ENCODE peak calls at places on chromosomes 7 and 10, in seven cellular contexts. K, R, S, X, T, H and E are unnamed samples.

GRCh38 chr10:131996508-131997365 is 15.0 kb upstream of the BNIP3 start:
- DNase-seq in K (no peak), R (no peak), S (no peak), X (no peak), T (no peak), H (no peak), E (no peak)

GRCh38 chr7:117750612-117751563 is 122.4 kb downstream of the CTTNBP2 start:
- DNase-seq in K (no peak), R (peak; percentile 31), S (peak; percentile 5), X (no peak), T (peak; percentile 37), H (no peak), E (no peak)

GRCh38 chr7:113085781-113086390 is 741 bp downstream of the GPR85 start:
- DNase-seq in K (no peak), R (peak; percentile 38), S (no peak), X (no peak), T (peak; percentile 41), H (no peak), E (no peak)

GRCh38 chr10:34740321-34740720 is 74.8 kb downstream of the PARD3 start:
- DNase-seq in K (no peak), R (no peak), S (no peak), X (no peak), T (no peak), H (no peak), E (no peak)

GRCh38 chr10:43230909-43231522 is 35.8 kb downstream of the RASGEF1A start:
- DNase-seq in K (no peak), R (no peak), S (no peak), X (peak; percentile 34), T (no peak), H (no peak), E (no peak)

GRCh38 chr7:129401968-129402860 is 32.0 kb upstream of the STRIP2 start:
- DNase-seq in K (no peak), R (no peak), S (no peak), X (no peak), T (peak; percentile 70), H (peak; percentile 43), E (peak; percentile 40)

GRCh38 chr10:52814506-52814905 is 41.9 kb upstream of the MBL2 start:
- DNase-seq in K (no peak), R (no peak), S (no peak), X (no peak), T (no peak), H (no peak), E (no peak)

GRCh38 chr7:20403356-20403755 is 72.7 kb downstream of the ITGB8 start:
- DNase-seq in K (no peak), R (no peak), S (no peak), X (no peak), T (no peak), H (no peak), E (no peak)

GRCh38 chr10:66925896-66926719 is at the start of gene LRRTM3:
- DNase-seq in K (peak; percentile 77), R (peak; percentile 64), S (peak; percentile 56), X (peak; percentile 55), T (peak; percentile 37), H (peak; percentile 20), E (peak; percentile 90)

GRCh38 chr7:84363741-84364140 is 169.2 kb upstream of the SEMA3A start:
- DNase-seq in K (no peak), R (peak; percentile 7), S (no peak), X (no peak), T (no peak), H (no peak), E (no peak)

GRCh38 chr7:2971914-2972530 is 71.6 kb downstream of the CARD11 start:
- DNase-seq in K (no peak), R (no peak), S (no peak), X (no peak), T (no peak), H (peak; percentile 57), E (no peak)

GRCh38 chr7:43658718-43659548 is 70.4 kb downstream of the COA1 start:
- DNase-seq in K (no peak), R (no peak), S (peak; percentile 81), X (no peak), T (no peak), H (no peak), E (no peak)

GRCh38 chr7:103714377-103714927 is 268.4 kb upstream of the SLC26A5 start:
- DNase-seq in K (no peak), R (peak; percentile 49), S (no peak), X (no peak), T (no peak), H (no peak), E (no peak)

GRCh38 chr10:71971769-71972555 is 7.8 kb downstream of the CHST3 start:
- DNase-seq in K (no peak), R (no peak), S (no peak), X (no peak), T (no peak), H (no peak), E (no peak)

GRCh38 chr10:101066146-101066889 is 4.5 kb downstream of the KAZALD1 start:
- DNase-seq in K (peak; percentile 87), R (peak; percentile 75), S (peak; percentile 86), X (peak; percentile 76), T (peak; percentile 91), H (no peak), E (peak; percentile 80)

GRCh38 chr10:125482108-125482507 is 200.9 kb downstream of the TEX36 start:
- DNase-seq in K (no peak), R (no peak), S (no peak), X (no peak), T (no peak), H (no peak), E (no peak)

GRCh38 chr10:113021268-113022028 is 71.4 kb downstream of the TCF7L2 start:
- DNase-seq in K (no peak), R (no peak), S (no peak), X (no peak), T (no peak), H (no peak), E (no peak)

GRCh38 chr10:22420787-22421517 is 75.7 kb downstream of the SPAG6 start:
- DNase-seq in K (no peak), R (no peak), S (no peak), X (no peak), T (peak; percentile 16), H (no peak), E (no peak)

GRCh38 chr10:132363921-132364593 is 32.1 kb downstream of the LRRC27 start:
- DNase-seq in K (no peak), R (peak; percentile 69), S (peak; percentile 45), X (no peak), T (no peak), H (peak; percentile 13), E (no peak)

GRCh38 chr7:7795736-7796135 is 77.3 kb upstream of the RPA3 start:
- DNase-seq in K (peak; percentile 23), R (no peak), S (peak; percentile 9), X (no peak), T (no peak), H (no peak), E (no peak)

GRCh38 chr7:54969190-54969967 is 49.4 kb upstream of the EGFR start:
- DNase-seq in K (no peak), R (no peak), S (no peak), X (no peak), T (no peak), H (no peak), E (no peak)

GRCh38 chr10:125802131-125802530 is 20.9 kb downstream of the UROS start:
- DNase-seq in K (no peak), R (no peak), S (no peak), X (no peak), T (no peak), H (no peak), E (no peak)

GRCh38 chr10:72761498-72761897 is 69.6 kb downstream of the MCU start:
- DNase-seq in K (no peak), R (no peak), S (no peak), X (no peak), T (no peak), H (no peak), E (no peak)

GRCh38 chr7:83032195-83032594 is 130.5 kb downstream of the PCLO start:
- DNase-seq in K (no peak), R (no peak), S (no peak), X (no peak), T (no peak), H (no peak), E (no peak)

GRCh38 chr7:40827217-40828085 is 692.6 kb downstream of the SUGCT start:
- DNase-seq in K (no peak), R (no peak), S (no peak), X (no peak), T (no peak), H (no peak), E (peak; percentile 27)

GRCh38 chr7:76262683-76263402 is 39.6 kb upstream of the HSPB1 start:
- DNase-seq in K (peak; percentile 69), R (peak; percentile 88), S (peak; percentile 68), X (peak; percentile 83), T (peak; percentile 86), H (no peak), E (peak; percentile 71)

GRCh38 chr7:8035647-8036518 is 67.3 kb downstream of the GLCCI1 start:
- DNase-seq in K (peak; percentile 10), R (no peak), S (peak; percentile 44), X (peak; percentile 49), T (peak; percentile 24), H (peak; percentile 23), E (no peak)

GRCh38 chr7:17347426-17347825 is 49.0 kb downstream of the AHR start:
- DNase-seq in K (no peak), R (no peak), S (no peak), X (no peak), T (no peak), H (no peak), E (no peak)

GRCh38 chr7:144955422-144955821 is 119.6 kb upstream of the TPK1 start:
- DNase-seq in K (no peak), R (no peak), S (no peak), X (no peak), T (no peak), H (no peak), E (no peak)

GRCh38 chr7:76343294-76343930 is 15.4 kb downstream of the YWHAG start:
- DNase-seq in K (no peak), R (no peak), S (no peak), X (no peak), T (no peak), H (no peak), E (no peak)

GRCh38 chr10:93826355-93826754 is 67.4 kb upstream of the SLC35G1 start:
- DNase-seq in K (no peak), R (no peak), S (no peak), X (no peak), T (no peak), H (no peak), E (no peak)
- TF ChIP-seq JUND in K (no peak), R (no peak), S (no peak), X (no peak), T (no peak), H (no peak), E (no peak)

GRCh38 chr7:6496842-6497636 is 49.3 kb upstream of the DAGLB start:
- DNase-seq in K (no peak), R (peak; percentile 33), S (no peak), X (no peak), T (no peak), H (no peak), E (no peak)
- TF ChIP-seq JUND in K (no peak), R (no peak), S (no peak), X (no peak), T (no peak), H (no peak), E (no peak)

GRCh38 chr10:86974484-86974883 is 6.2 kb downstream of the ADIRF start:
- DNase-seq in K (no peak), R (no peak), S (no peak), X (no peak), T (no peak), H (no peak), E (no peak)
- TF ChIP-seq JUND in K (no peak), R (no peak), S (no peak), X (no peak), T (no peak), H (no peak), E (no peak)

GRCh38 chr10:6721480-6721879 is 141.4 kb upstream of the PRKCQ start:
- DNase-seq in K (peak; percentile 37), R (peak; percentile 31), S (no peak), X (no peak), T (no peak), H (no peak), E (no peak)
- TF ChIP-seq JUND in K (peak; percentile 48), R (peak; percentile 75), S (no peak), X (peak; percentile 13), T (no peak), H (no peak), E (no peak)